ENCODE peak calls at places on chromosomes 6 and 20, in seven cellular contexts. L, P, E, C, H, Q and T are unnamed samples.
A peak's percentile ranks its signal among the peaks of the same experiment; 100 is the strongest.

GRCh38 chr20:32562495-32562911 is 22.6 kb downstream of the NOL4L start:
- DNase-seq in L (peak; percentile 70), P (no peak), E (peak; percentile 47), C (no peak), H (no peak), Q (no peak), T (no peak)

GRCh38 chr20:41895216-41895615 is 277.0 kb upstream of the CHD6 start:
- DNase-seq in L (no peak), P (no peak), E (no peak), C (no peak), H (peak; percentile 16), Q (no peak), T (no peak)

GRCh38 chr6:154154389-154154967 is 115.4 kb downstream of the OPRM1 start:
- DNase-seq in L (peak; percentile 33), P (no peak), E (peak; percentile 62), C (peak; percentile 62), H (peak; percentile 25), Q (no peak), T (peak; percentile 68)

GRCh38 chr6:34095136-34095505 is 50.8 kb downstream of the GRM4 start:
- DNase-seq in L (no peak), P (no peak), E (no peak), C (no peak), H (no peak), Q (no peak), T (no peak)

GRCh38 chr6:79710127-79710526 is 79.0 kb downstream of the SH3BGRL2 start:
- DNase-seq in L (no peak), P (no peak), E (no peak), C (no peak), H (no peak), Q (no peak), T (no peak)

GRCh38 chr6:154593122-154593521 is 82.6 kb upstream of the CNKSR3 start:
- DNase-seq in L (no peak), P (no peak), E (peak; percentile 16), C (no peak), H (peak; percentile 82), Q (no peak), T (no peak)

GRCh38 chr6:21037453-21037852 is 503.2 kb downstream of the CDKAL1 start:
- DNase-seq in L (no peak), P (peak; percentile 40), E (no peak), C (no peak), H (no peak), Q (no peak), T (no peak)

GRCh38 chr6:166589786-166590574 is 3.5 kb upstream of the RAMACL start:
- DNase-seq in L (peak; percentile 62), P (no peak), E (no peak), C (no peak), H (no peak), Q (no peak), T (no peak)

GRCh38 chr6:85250586-85251216 is 199.2 kb upstream of the NT5E start:
- DNase-seq in L (no peak), P (no peak), E (peak; percentile 3), C (no peak), H (no peak), Q (no peak), T (no peak)

GRCh38 chr6:53770690-53771320 is 24.0 kb upstream of the LRRC1 start:
- DNase-seq in L (no peak), P (no peak), E (no peak), C (no peak), H (no peak), Q (no peak), T (no peak)
- TF ChIP-seq JUND in L (no peak), P (no peak), E (no peak), C (no peak), H (no peak), Q (no peak), T (no peak)

DNA sequence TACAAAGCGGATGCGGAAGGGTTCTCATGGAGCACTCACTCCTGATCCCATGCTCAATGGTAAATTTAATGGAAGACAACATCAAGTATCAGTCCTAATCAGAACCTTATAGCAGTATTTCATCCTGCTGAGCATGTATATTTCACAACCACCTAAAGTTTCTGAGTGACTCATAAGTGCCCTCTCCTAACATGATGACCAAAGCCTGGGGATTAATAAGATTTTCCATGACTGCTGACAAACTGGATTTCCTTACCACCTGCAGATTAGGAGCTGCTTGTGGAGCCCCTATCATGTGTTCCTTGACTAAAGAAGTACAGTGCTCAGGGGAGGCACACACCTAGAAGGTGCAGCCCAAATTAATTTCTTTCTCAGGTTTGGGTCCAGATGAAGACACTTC is 112.8 kb downstream of the INSM1 start:
- DNase-seq in L (no peak), P (no peak), E (no peak), C (peak; percentile 15), H (no peak), Q (no peak), T (no peak)
- TF ChIP-seq JUND in L (no peak), P (no peak), E (no peak), C (peak; percentile 48), H (no peak), Q (no peak), T (no peak)

GRCh38 chr6:14966902-14967711 is 278.8 kb upstream of the JARID2 start:
- DNase-seq in L (no peak), P (no peak), E (no peak), C (no peak), H (no peak), Q (no peak), T (no peak)

GRCh38 chr6:14966111-14966901 is 279.6 kb upstream of the JARID2 start:
- DNase-seq in L (no peak), P (no peak), E (no peak), C (no peak), H (no peak), Q (peak; percentile 21), T (no peak)

GRCh38 chr6:14965340-14966102 is 280.3 kb upstream of the JARID2 start:
- DNase-seq in L (no peak), P (no peak), E (no peak), C (no peak), H (no peak), Q (no peak), T (no peak)

GRCh38 chr6:14964486-14964885 is 281.4 kb upstream of the JARID2 start:
- DNase-seq in L (no peak), P (no peak), E (no peak), C (no peak), H (no peak), Q (no peak), T (no peak)

DNA sequence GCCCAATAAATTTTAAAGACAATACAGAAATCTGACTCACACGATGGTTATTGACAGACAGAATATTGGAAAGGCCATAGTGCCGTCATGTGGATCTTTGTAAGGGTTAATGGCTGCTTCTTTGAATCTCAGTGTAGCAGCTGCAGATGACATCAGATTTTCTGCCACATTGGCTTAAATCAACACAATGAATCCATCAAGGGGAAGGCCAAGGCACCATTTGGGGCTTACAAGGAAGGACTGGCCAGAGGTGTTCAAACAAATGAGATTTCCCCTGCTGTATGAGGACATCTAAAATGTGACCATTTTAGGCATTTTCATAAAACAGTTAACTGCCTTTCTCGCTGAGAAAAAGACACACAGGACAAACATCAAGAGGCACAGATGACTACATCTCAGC is 281.0 kb upstream of the JARID2 start:
- DNase-seq in L (no peak), P (no peak), E (no peak), C (no peak), H (no peak), Q (no peak), T (no peak)
- TF ChIP-seq JUND in L (no peak), P (no peak), E (no peak), C (no peak), H (no peak), Q (no peak), T (no peak)

GRCh38 chr6:41331401-41332150 is 3.8 kb upstream of the NCR2 start:
- DNase-seq in L (no peak), P (no peak), E (no peak), C (no peak), H (no peak), Q (no peak), T (no peak)
- TF ChIP-seq JUND in L (no peak), P (no peak), E (no peak), C (no peak), H (no peak), Q (no peak), T (no peak)

GRCh38 chr20:37192137-37192854 is 12.9 kb upstream of the MROH8 start:
- DNase-seq in L (peak; percentile 78), P (no peak), E (peak; percentile 80), C (peak; percentile 43), H (peak; percentile 82), Q (peak; percentile 23), T (peak; percentile 83)

GRCh38 chr20:37194616-37195015 is 15.3 kb upstream of the MROH8 start:
- DNase-seq in L (no peak), P (no peak), E (no peak), C (no peak), H (no peak), Q (no peak), T (no peak)

GRCh38 chr20:37193821-37194220 is 14.5 kb upstream of the MROH8 start:
- DNase-seq in L (no peak), P (no peak), E (no peak), C (no peak), H (no peak), Q (no peak), T (no peak)

GRCh38 chr20:37193226-37193625 is 13.9 kb upstream of the MROH8 start:
- DNase-seq in L (no peak), P (no peak), E (no peak), C (no peak), H (no peak), Q (no peak), T (no peak)

DNA sequence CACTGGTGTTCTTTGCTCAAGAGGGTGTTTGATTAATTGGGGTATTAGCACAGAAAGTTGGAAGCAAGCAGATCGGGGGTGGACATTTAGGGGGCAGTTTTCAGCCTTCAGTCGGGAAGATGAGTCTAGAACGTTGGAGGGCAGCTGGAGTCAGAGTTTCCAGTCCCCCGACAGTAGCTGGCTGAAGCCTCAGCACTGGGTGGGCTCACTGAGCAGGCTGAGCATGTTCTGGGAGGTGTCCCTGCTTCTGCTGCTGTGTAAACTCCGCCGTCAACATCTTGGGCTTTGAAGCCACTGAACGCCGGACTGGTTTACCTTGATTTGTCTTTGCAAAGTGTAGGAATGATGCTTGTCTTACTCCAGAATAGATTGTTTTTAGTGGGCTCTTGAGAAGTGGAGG is 15.7 kb upstream of the MROH8 start:
- DNase-seq in L (no peak), P (no peak), E (no peak), C (no peak), H (no peak), Q (no peak), T (peak; percentile 24)
- TF ChIP-seq JUND in L (no peak), P (no peak), E (no peak), C (no peak), H (no peak), Q (no peak), T (no peak)

GRCh38 chr6:116327803-116328527 is 42.8 kb upstream of the DSE start:
- DNase-seq in L (no peak), P (no peak), E (no peak), C (no peak), H (no peak), Q (no peak), T (no peak)
- TF ChIP-seq JUND in L (no peak), P (no peak), E (no peak), C (no peak), H (no peak), Q (no peak), T (no peak)

GRCh38 chr6:162722633-162723032 is 4.9 kb downstream of the PRKN start:
- DNase-seq in L (no peak), P (no peak), E (no peak), C (no peak), H (no peak), Q (no peak), T (no peak)
- TF ChIP-seq JUND in L (no peak), P (no peak), E (no peak), C (no peak), H (no peak), Q (no peak), T (no peak)

GRCh38 chr6:148761532-148761951 is 14.7 kb downstream of the UST start:
- DNase-seq in L (no peak), P (no peak), E (no peak), C (no peak), H (no peak), Q (no peak), T (no peak)
- TF ChIP-seq JUND in L (no peak), P (no peak), E (no peak), C (no peak), H (no peak), Q (no peak), T (no peak)